ENCODE peak calls at places on chromosomes 3 and 15, in five cellular contexts. A is mesenchymal stem cell; L is A549; T is activated CD4-positive, alpha-beta memory T cell treated with anti-CD3 and anti-CD28 coated beads for 36 hours; M is left ventricle myocardium inferior. Z is an unnamed sample.

GRCh38 chr3:107545680-107546120 is 22.9 kb downstream of the BBX start:
- DNase-seq in A (peak), L (no peak), T (no peak), M (no peak), Z (no peak)

GRCh38 chr3:183800221-183800863 is 25.0 kb downstream of the MAP6D1 start:
- DNase-seq in A (no peak), L (no peak), T (no peak), M (no peak), Z (no peak)

GRCh38 chr3:195154793-195155535 is 116.0 kb downstream of the XXYLT1 start:
- DNase-seq in A (peak), L (no peak), T (no peak), M (peak), Z (peak)

GRCh38 chr3:9183811-9184463 is 65.5 kb downstream of the SRGAP3 start:
- DNase-seq in A (no peak), L (no peak), T (no peak), M (no peak), Z (no peak)

GRCh38 chr3:150232992-150233451 is 175.1 kb upstream of the TSC22D2 start:
- DNase-seq in A (no peak), L (no peak), T (no peak), M (peak), Z (no peak)

GRCh38 chr15:49380912-49381311 is 42.1 kb upstream of the FGF7 start:
- DNase-seq in A (no peak), L (no peak), T (no peak), M (no peak), Z (no peak)

GRCh38 chr15:96338772-96339661 is 8.5 kb downstream of the NR2F2 start:
- DNase-seq in A (peak), L (no peak), T (no peak), M (no peak), Z (no peak)

GRCh38 chr3:163056874-163057497 is 1560.4 kb downstream of the OTOL1 start:
- DNase-seq in A (peak), L (peak), T (no peak), M (no peak), Z (no peak)